ENCODE peak calls at places on chromosome 20, in nine cellular contexts. U is bronchial epithelial cell, X is H54, D is epithelial cell of esophagus, A is EH, N is H4, C is midbrain, L is T-helper 17 cell, R is C1 segment of cervical spinal cord. O is an unnamed sample.

GRCh38 chr20:37223053-37223452 is 38.6 kb downstream of the GHRH start:
- DNase-seq in U (peak; percentile 88), X (peak; percentile 52), D (peak; percentile 90), A (peak; percentile 91), N (no peak), C (peak; percentile 29), L (no peak), R (peak; percentile 12), O (no peak)

GRCh38 chr20:36281785-36282380 is 24.3 kb upstream of the DLGAP4 start:
- DNase-seq in U (no peak), X (no peak), D (no peak), A (no peak), N (no peak), C (no peak), L (no peak), R (no peak), O (no peak)

GRCh38 chr20:17936306-17936790 is 32.2 kb downstream of the SNX5 start:
- DNase-seq in U (no peak), X (no peak), D (no peak), A (peak; percentile 54), N (no peak), C (no peak), L (no peak), R (no peak), O (no peak)

GRCh38 chr20:50670126-50670862 is 21.0 kb downstream of the RIPOR3 start:
- DNase-seq in U (peak; percentile 97), X (peak; percentile 47), D (peak; percentile 97), A (no peak), N (no peak), C (no peak), L (no peak), R (no peak), O (no peak)

GRCh38 chr20:34017610-34018009 is 23.9 kb downstream of the RALY start:
- DNase-seq in U (peak; percentile 95), X (peak; percentile 76), D (peak; percentile 96), A (peak; percentile 97), N (peak; percentile 14), C (no peak), L (no peak), R (no peak), O (no peak)

GRCh38 chr20:62832212-62832922 is 15.5 kb downstream of the COL9A3 start:
- DNase-seq in U (no peak), X (no peak), D (no peak), A (no peak), N (no peak), C (peak; percentile 30), L (no peak), R (no peak), O (no peak)

GRCh38 chr20:24718696-24719095 is 230.4 kb upstream of the CST7 start:
- DNase-seq in U (no peak), X (no peak), D (peak; percentile 14), A (no peak), N (no peak), C (no peak), L (no peak), R (no peak), O (no peak)

GRCh38 chr20:44295995-44296394 is 15.0 kb downstream of the FITM2 start:
- DNase-seq in U (no peak), X (no peak), D (no peak), A (no peak), N (no peak), C (no peak), L (no peak), R (no peak), O (no peak)

GRCh38 chr20:59006864-59007757 is at the start of gene CTSZ:
- DNase-seq in U (no peak), X (peak; percentile 79), D (peak; percentile 39), A (peak; percentile 53), N (no peak), C (no peak), L (no peak), R (peak; percentile 28), O (peak; percentile 26)

GRCh38 chr20:63101781-63102719 is 95.3 kb upstream of the BHLHE23 start:
- DNase-seq in U (peak; percentile 2), X (peak; percentile 42), D (peak; percentile 35), A (peak; percentile 59), N (peak; percentile 35), C (peak; percentile 15), L (peak; percentile 39), R (no peak), O (peak; percentile 47)

GRCh38 chr20:37233471-37234253 is 28.0 kb downstream of the GHRH start:
- DNase-seq in U (no peak), X (no peak), D (no peak), A (no peak), N (no peak), C (no peak), L (no peak), R (no peak), O (no peak)

GRCh38 chr20:17678295-17678694 is 3.7 kb downstream of the RRBP1 start:
- DNase-seq in U (no peak), X (no peak), D (no peak), A (no peak), N (no peak), C (no peak), L (no peak), R (no peak), O (no peak)

GRCh38 chr20:47251154-47252020 is 105.1 kb downstream of the ZMYND8 start:
- DNase-seq in U (no peak), X (no peak), D (no peak), A (no peak), N (no peak), C (no peak), L (no peak), R (no peak), O (no peak)

GRCh38 chr20:8661229-8662023 is 407.5 kb upstream of the PLCB4 start:
- DNase-seq in U (no peak), X (no peak), D (no peak), A (no peak), N (no peak), C (no peak), L (no peak), R (no peak), O (no peak)

GRCh38 chr20:59572515-59572914 is 31.8 kb upstream of the PHACTR3 start:
- DNase-seq in U (no peak), X (no peak), D (no peak), A (no peak), N (no peak), C (no peak), L (no peak), R (no peak), O (no peak)

GRCh38 chr20:57432874-57433491 is 41.8 kb downstream of the RBM38 start:
- DNase-seq in U (peak; percentile 21), X (peak; percentile 38), D (peak; percentile 35), A (no peak), N (peak; percentile 71), C (no peak), L (peak; percentile 43), R (peak; percentile 48), O (peak; percentile 27)

GRCh38 chr20:19913927-19914614 is 103.1 kb upstream of the NAA20 start:
- DNase-seq in U (peak; percentile 100), X (no peak), D (peak; percentile 98), A (peak; percentile 16), N (no peak), C (no peak), L (no peak), R (no peak), O (no peak)

GRCh38 chr20:63360850-63361497 is at the start of gene CHRNA4:
- DNase-seq in U (no peak), X (no peak), D (no peak), A (no peak), N (no peak), C (no peak), L (no peak), R (no peak), O (no peak)

GRCh38 chr20:50721881-50722281 is 9.5 kb upstream of the PARD6B start:
- DNase-seq in U (no peak), X (no peak), D (no peak), A (peak; percentile 29), N (no peak), C (peak; percentile 32), L (no peak), R (peak; percentile 53), O (no peak)

GRCh38 chr20:44186201-44186600 is 787 bp downstream of the JPH2 start:
- DNase-seq in U (no peak), X (no peak), D (no peak), A (no peak), N (no peak), C (no peak), L (no peak), R (no peak), O (no peak)

GRCh38 chr20:49508435-49509199 is 26.1 kb upstream of the KCNB1 start:
- DNase-seq in U (peak; percentile 31), X (peak; percentile 35), D (peak; percentile 41), A (peak; percentile 62), N (peak; percentile 48), C (peak; percentile 40), L (no peak), R (no peak), O (no peak)

GRCh38 chr20:23340524-23340923 is 10.1 kb upstream of the NXT1 start:
- DNase-seq in U (peak; percentile 70), X (peak; percentile 39), D (peak; percentile 84), A (peak; percentile 59), N (peak; percentile 53), C (peak; percentile 66), L (no peak), R (peak; percentile 22), O (no peak)

GRCh38 chr20:36548006-36548315 is 6.6 kb downstream of the MYL9 start:
- DNase-seq in U (no peak), X (no peak), D (no peak), A (no peak), N (no peak), C (no peak), L (no peak), R (no peak), O (no peak)

GRCh38 chr20:40251284-40251932 is 437.6 kb downstream of the MAFB start:
- DNase-seq in U (peak; percentile 50), X (peak; percentile 27), D (peak; percentile 74), A (peak; percentile 51), N (peak; percentile 23), C (no peak), L (no peak), R (no peak), O (no peak)

GRCh38 chr20:63889241-63890200 is 5.4 kb upstream of the DNAJC5 start:
- DNase-seq in U (peak; percentile 89), X (no peak), D (peak; percentile 94), A (no peak), N (no peak), C (no peak), L (no peak), R (no peak), O (no peak)

GRCh38 chr20:2475850-2476741 is 5.5 kb upstream of the SNRPB start:
- DNase-seq in U (no peak), X (no peak), D (no peak), A (no peak), N (no peak), C (no peak), L (no peak), R (no peak), O (no peak)

GRCh38 chr20:43102394-43102793 is 87.3 kb downstream of the PTPRT start:
- DNase-seq in U (no peak), X (no peak), D (no peak), A (no peak), N (no peak), C (no peak), L (no peak), R (no peak), O (no peak)

GRCh38 chr20:10219452-10219791 is 792 bp downstream of the SNAP25 start:
- DNase-seq in U (no peak), X (peak; percentile 52), D (peak; percentile 61), A (peak; percentile 64), N (peak; percentile 44), C (peak; percentile 87), L (peak; percentile 65), R (peak; percentile 86), O (peak; percentile 29)

GRCh38 chr20:58109126-58109880 is 119.2 kb downstream of the ANKRD60 start:
- DNase-seq in U (peak; percentile 79), X (peak; percentile 53), D (peak; percentile 76), A (peak; percentile 75), N (no peak), C (no peak), L (no peak), R (no peak), O (no peak)

GRCh38 chr20:2132461-2132901 is 30.9 kb downstream of the STK35 start:
- DNase-seq in U (peak; percentile 77), X (no peak), D (peak; percentile 90), A (no peak), N (no peak), C (no peak), L (no peak), R (no peak), O (no peak)

GRCh38 chr20:24366605-24367004 is 102.8 kb upstream of the SYNDIG1 start:
- DNase-seq in U (no peak), X (no peak), D (no peak), A (no peak), N (no peak), C (peak; percentile 19), L (no peak), R (peak; percentile 24), O (no peak)

O was measured in activated T-helper 9 cell treated with anti-CD3 and anti-CD28 coated beads, Interleukin-2, amount 50 U/mL, for 16 hours.